ENCODE peak calls at places on chromosomes 3 and 15, in four cellular contexts. C, B, U and J are unnamed samples. For H3K4me1, the result is how much of the 10 kb centered on the place peaks cover.

GRCh38 chr15:29682781-29683180 is 139.5 kb downstream of the TJP1 start:
- DNase-seq in C (no peak), B (no peak), U (no peak), J (no peak)

GRCh38 chr15:75723171-75723846 is 10.7 kb upstream of the CSPG4 start:
- DNase-seq in C (no peak), B (peak), U (no peak), J (no peak)

GRCh38 chr3:59286791-59287531 is 237.1 kb upstream of the CFAP20DC start:
- DNase-seq in C (no peak), B (no peak), U (no peak), J (peak)

GRCh38 chr15:27576576-27576975 is 522.5 kb downstream of the OCA2 start:
- DNase-seq in C (no peak), B (no peak), U (no peak), J (no peak)

GRCh38 chr3:10228248-10228950 is 19.9 kb upstream of the TATDN2 start:
- DNase-seq in C (no peak), B (no peak), U (no peak), J (no peak)

GRCh38 chr3:169838511-169838910 is 25.8 kb upstream of the LRRC34 start:
- DNase-seq in C (no peak), B (no peak), U (no peak), J (no peak)

GRCh38 chr3:115518100-115518852 is 105.0 kb upstream of the GAP43 start:
- DNase-seq in C (peak), B (no peak), U (no peak), J (peak)

GRCh38 chr3:13338231-13338630 is 81.9 kb downstream of the NUP210 start:
- DNase-seq in C (no peak), B (no peak), U (no peak), J (no peak)

GRCh38 chr15:77026501-77027110 is 31.7 kb downstream of the PSTPIP1 start:
- DNase-seq in C (no peak), B (peak), U (no peak), J (peak)

GRCh38 chr15:68789921-68790575 is 30.6 kb downstream of the ANP32A start:
- DNase-seq in C (no peak), B (no peak), U (no peak), J (no peak)

GRCh38 chr15:75696854-75697259 is 15.8 kb downstream of the CSPG4 start:
- DNase-seq in C (no peak), B (no peak), U (no peak), J (no peak)

GRCh38 chr3:179321585-179322322 is 1.1 kb upstream of the ZNF639 start:
- DNase-seq in C (no peak), B (no peak), U (no peak), J (no peak)

GRCh38 chr15:57881361-57881760 is 174.8 kb downstream of the POLR2M start:
- DNase-seq in C (no peak), B (no peak), U (no peak), J (no peak)

GRCh38 chr15:71183063-71183462 is 67.8 kb downstream of the THSD4 start:
- DNase-seq in C (no peak), B (no peak), U (no peak), J (no peak)

DNA sequence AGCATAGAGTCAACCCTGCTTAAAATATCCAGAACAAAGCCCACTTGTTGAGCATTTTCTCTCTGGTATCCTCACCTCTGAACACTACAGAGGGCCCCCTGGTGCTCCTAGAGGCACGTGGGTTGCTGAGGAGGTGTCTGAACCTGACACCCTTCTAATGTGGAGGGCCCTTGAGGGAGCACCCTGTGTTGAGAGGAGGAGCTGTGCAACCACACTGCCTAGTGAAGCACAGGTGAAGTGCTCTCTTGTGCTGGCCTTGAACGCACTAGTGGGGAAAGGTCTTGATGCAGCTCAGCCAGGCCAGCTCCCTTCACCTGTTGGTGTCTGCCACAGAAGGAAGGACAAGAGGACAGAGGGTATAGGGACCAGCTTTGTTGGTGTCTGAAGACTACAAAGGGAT is 51.9 kb downstream of the CCK start:
- DNase-seq in C (no peak), B (no peak), U (no peak), J (no peak)
- H3K4me1 ChIP-seq in C (under half), B (under half), U (under half), J (under half)

GRCh38 chr15:40339621-40339945 is 1.2 kb downstream of the CCDC9B start:
- DNase-seq in C (no peak), B (peak), U (no peak), J (no peak)

GRCh38 chr15:40340038-40340739 is 550 bp downstream of the CCDC9B start:
- DNase-seq in C (no peak), B (peak), U (no peak), J (peak)

GRCh38 chr15:40342421-40343313 is 1.9 kb upstream of the CCDC9B start:
- DNase-seq in C (no peak), B (no peak), U (no peak), J (no peak)

GRCh38 chr15:40338921-40339620 is 1.7 kb downstream of the CCDC9B start:
- DNase-seq in C (peak), B (no peak), U (no peak), J (peak)

DNA sequence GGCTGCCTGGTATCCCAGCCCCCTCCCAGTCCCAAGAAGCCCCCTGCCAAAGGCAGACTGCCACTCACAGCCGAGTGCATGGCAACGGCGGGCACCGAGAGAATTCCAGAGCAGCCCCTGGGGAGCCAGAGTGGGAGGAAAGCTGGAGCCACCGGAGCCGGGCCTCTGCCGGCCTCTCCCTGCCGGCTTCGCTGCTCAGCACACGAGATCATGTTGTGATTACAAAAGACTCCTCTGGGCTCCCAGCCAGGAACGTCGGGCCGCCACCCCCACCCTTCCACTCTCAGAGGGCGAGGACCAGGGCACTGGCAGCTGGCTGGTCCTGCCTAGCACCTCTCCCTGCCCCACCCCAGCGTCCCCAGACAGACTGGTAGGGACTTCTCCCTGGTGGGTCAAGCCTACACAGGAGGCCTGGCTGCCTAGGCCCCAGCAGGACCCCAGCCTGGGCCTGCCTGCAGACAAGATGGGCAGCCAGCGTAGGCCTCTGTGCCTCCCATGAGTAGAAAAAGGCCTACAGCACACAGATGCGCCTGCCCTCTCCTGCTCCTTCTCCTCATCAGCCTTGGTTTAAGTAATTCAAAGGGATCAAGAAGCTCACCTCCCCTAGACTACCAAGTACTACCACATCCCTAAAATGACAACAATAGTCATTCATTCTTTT is at the start of gene CCDC9B:
- DNase-seq in C (peak), B (peak), U (no peak), J (peak)
- TF ChIP-seq POLR2A in C (no peak), B (no peak), U (no peak), J (no peak)

GRCh38 chr3:134366928-134367352 is 7.3 kb downstream of the AMOTL2 start:
- DNase-seq in C (no peak), B (no peak), U (no peak), J (no peak)

GRCh38 chr3:134366221-134366927 is 7.9 kb downstream of the AMOTL2 start:
- DNase-seq in C (no peak), B (no peak), U (no peak), J (peak)

GRCh38 chr3:134364061-134364935 is 9.9 kb downstream of the AMOTL2 start:
- DNase-seq in C (peak), B (peak), U (no peak), J (peak)

GRCh38 chr3:134364936-134365765 is 9.1 kb downstream of the AMOTL2 start:
- DNase-seq in C (no peak), B (no peak), U (no peak), J (no peak)

DNA sequence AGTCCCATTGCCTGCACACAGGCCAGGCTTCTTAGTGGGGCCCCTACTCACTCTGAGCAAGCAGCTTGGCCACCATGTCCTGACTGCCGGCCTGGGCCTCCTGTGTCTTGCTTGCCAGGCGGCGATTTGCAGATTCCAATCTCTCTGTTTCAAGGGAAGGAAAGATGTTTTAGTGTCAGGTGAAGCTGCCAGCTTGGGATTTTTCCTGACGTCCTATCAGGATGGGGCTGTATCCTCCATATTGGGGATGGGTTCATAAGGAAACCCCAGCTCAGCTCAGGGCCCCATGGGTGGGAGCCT is 8.5 kb downstream of the AMOTL2 start:
- DNase-seq in C (no peak), B (no peak), U (no peak), J (no peak)
- H3K4me1 ChIP-seq in C (under half), B (under half), U (half or more), J (half or more)

GRCh38 chr3:172096881-172097420 is 57.6 kb downstream of the FNDC3B start:
- DNase-seq in C (no peak), B (no peak), U (no peak), J (no peak)

GRCh38 chr3:172097585-172097984 is 58.2 kb downstream of the FNDC3B start:
- DNase-seq in C (no peak), B (no peak), U (no peak), J (no peak)

GRCh38 chr3:172099495-172099808 is 60.1 kb downstream of the FNDC3B start:
- DNase-seq in C (no peak), B (no peak), U (no peak), J (no peak)

GRCh38 chr3:172100482-172100881 is 61.1 kb downstream of the FNDC3B start:
- DNase-seq in C (no peak), B (no peak), U (no peak), J (no peak)

GRCh38 chr3:172098698-172099494 is 59.5 kb downstream of the FNDC3B start:
- DNase-seq in C (no peak), B (no peak), U (no peak), J (no peak)
- TF ChIP-seq POLR2A in C (no peak), B (no peak), U (no peak), J (no peak)

GRCh38 chr3:57015912-57016311 is 44.6 kb upstream of the SPATA12 start:
- DNase-seq in C (no peak), B (no peak), U (no peak), J (no peak)
- H3K4me1 ChIP-seq in C (under half), B (under half), U (under half), J (under half)

GRCh38 chr3:52441122-52441771 is 3.7 kb downstream of the SEMA3G start:
- DNase-seq in C (no peak), B (no peak), U (no peak), J (no peak)

GRCh38 chr3:52439426-52440248 is 5.3 kb downstream of the SEMA3G start:
- DNase-seq in C (no peak), B (no peak), U (no peak), J (no peak)

GRCh38 chr3:52440671-52441070 is 4.2 kb downstream of the SEMA3G start:
- DNase-seq in C (no peak), B (no peak), U (no peak), J (peak)

GRCh38 chr3:52438579-52439425 is 6.1 kb downstream of the SEMA3G start:
- DNase-seq in C (no peak), B (no peak), U (no peak), J (no peak)

GRCh38 chr3:52440249-52440551 is 4.7 kb downstream of the SEMA3G start:
- DNase-seq in C (no peak), B (no peak), U (no peak), J (peak)
- TF ChIP-seq POLR2A in C (no peak), B (no peak), U (no peak), J (no peak)

DNA sequence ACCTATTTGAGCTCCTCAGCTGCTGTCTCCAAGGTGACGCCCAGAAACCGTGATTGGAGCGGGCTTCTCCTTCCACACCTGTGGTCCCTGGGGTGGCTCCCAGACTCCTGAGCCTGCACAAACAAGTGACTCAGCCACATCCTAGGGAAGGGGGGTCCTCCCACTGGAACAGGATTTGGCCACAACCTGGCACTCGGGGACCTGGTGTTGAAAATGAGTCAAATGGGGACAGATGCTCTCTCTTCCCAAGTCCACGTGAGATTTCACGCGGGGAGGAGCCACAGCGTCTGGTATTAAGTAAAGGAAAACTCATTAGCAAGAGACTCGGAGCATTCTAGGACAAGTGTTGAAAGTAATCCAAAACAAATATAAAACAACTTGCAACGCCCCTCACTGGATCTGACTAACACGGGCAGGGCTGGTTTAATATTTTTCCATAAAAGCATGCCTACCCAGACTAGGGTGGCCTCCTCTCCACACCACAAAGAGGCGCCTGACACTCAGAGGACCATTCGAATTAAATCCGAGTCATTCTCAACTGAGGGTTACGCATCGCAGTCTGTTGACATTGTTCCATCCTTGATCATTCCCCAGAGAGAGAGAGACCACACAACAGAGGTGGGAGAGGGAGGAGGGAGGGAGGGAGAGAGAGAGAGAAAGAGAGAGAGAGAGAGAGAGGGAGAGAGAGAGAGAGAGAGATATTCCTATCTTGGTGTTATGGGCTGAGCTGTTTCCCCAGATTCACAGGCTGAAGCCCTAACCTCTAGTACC is 74.4 kb downstream of the MGLL start:
- DNase-seq in C (no peak), B (no peak), U (no peak), J (peak)
- H3K4me1 ChIP-seq in C (under half), B (under half), U (under half), J (half or more)